ENCODE peak calls at places on chromosomes 2 and 18, in five cellular contexts. N, L, M, E and Z are unnamed samples.

GRCh38 chr2:37427241-37427640 is 82.8 kb downstream of the QPCT start:
- DNase-seq in N (no peak), E (no peak), M (no peak), L (no peak), Z (no peak)

GRCh38 chr2:2187196-2187595 is 143.9 kb downstream of the MYT1L start:
- DNase-seq in M (no peak), L (no peak), E (no peak), N (no peak), Z (no peak)

GRCh38 chr2:39266139-39266805 is 22.5 kb upstream of the CDKL4 start:
- DNase-seq in N (no peak), M (no peak), E (no peak), L (no peak), Z (no peak)

GRCh38 chr18:52826994-52827393 is 487.0 kb downstream of the DCC start:
- DNase-seq in N (no peak), M (no peak), L (peak), E (no peak), Z (no peak)

GRCh38 chr2:103809390-103809789 is 1044.5 kb upstream of the POU3F3 start:
- DNase-seq in E (no peak), L (no peak), M (no peak), N (no peak), Z (no peak)

GRCh38 chr2:72148391-72148974 is 821 bp upstream of the CYP26B1 start:
- DNase-seq in M (no peak), L (peak), E (no peak), N (no peak), Z (no peak)

GRCh38 chr2:64854773-64855237 is 134.4 kb upstream of the SLC1A4 start:
- DNase-seq in N (no peak), L (no peak), E (peak), M (peak), Z (no peak)

GRCh38 chr2:44245068-44245861 is 30.0 kb upstream of the SLC3A1 start:
- DNase-seq in E (no peak), L (no peak), N (no peak), M (peak), Z (no peak)

GRCh38 chr18:75198046-75198445 is 10.9 kb downstream of the PTGR3 start:
- DNase-seq in M (no peak), L (no peak), E (no peak), N (no peak), Z (no peak)

GRCh38 chr2:201235865-201236811 is 24.2 kb upstream of the CASP8 start:
- DNase-seq in L (peak), M (peak), E (peak), N (peak), Z (peak)

GRCh38 chr2:55019547-55020258 is 30.5 kb downstream of the RTN4 start:
- DNase-seq in M (no peak), L (no peak), N (no peak), E (no peak), Z (no peak)

GRCh38 chr2:27370816-27371620 is 602 bp downstream of the SNX17 start:
- DNase-seq in N (no peak), L (no peak), E (peak), M (peak), Z (no peak)

GRCh38 chr2:64482765-64483504 is 29.0 kb downstream of the LGALSL start:
- DNase-seq in L (no peak), E (peak), N (no peak), M (peak), Z (no peak)

GRCh38 chr2:23685201-23685600 is 241.7 kb downstream of the ATAD2B start:
- DNase-seq in L (no peak), M (no peak), E (no peak), N (no peak), Z (no peak)

GRCh38 chr2:120489023-120489422 is 143.1 kb downstream of the INHBB start:
- DNase-seq in M (no peak), E (no peak), L (no peak), N (no peak), Z (no peak)

GRCh38 chr2:175167076-175167791 is 769 bp downstream of the ATF2 start:
- DNase-seq in L (peak), N (peak), M (peak), E (peak), Z (peak)

GRCh38 chr18:12403601-12404506 is 3.9 kb upstream of the PRELID3A start:
- DNase-seq in N (no peak), M (no peak), L (no peak), E (no peak), Z (peak)

GRCh38 chr2:148730085-148730484 is 85.5 kb downstream of the EPC2 start:
- DNase-seq in M (no peak), E (no peak), L (no peak), N (no peak), Z (no peak)

GRCh38 chr2:113784823-113785744 is 28.6 kb upstream of the SLC35F5 start:
- DNase-seq in L (no peak), N (no peak), M (peak), E (no peak), Z (no peak)